ENCODE peak calls at places on chromosomes 12 and 14, in five cellular contexts. C, U, L, Y and E are unnamed samples. For H3K36me3, the result is how much of the 10 kb centered on the place peaks cover.

GRCh38 chr14:58977366-58977765 is 211.1 kb upstream of the DAAM1 start:
- DNase-seq in C (no peak), U (peak), L (no peak), Y (no peak), E (no peak)

GRCh38 chr14:58832010-58832409 is 194.2 kb downstream of the DACT1 start:
- DNase-seq in C (no peak), U (no peak), L (no peak), Y (no peak), E (no peak)

GRCh38 chr12:5203274-5203673 is 159.6 kb downstream of the KCNA5 start:
- DNase-seq in C (no peak), U (no peak), L (no peak), Y (no peak), E (no peak)

GRCh38 chr12:4701383-4701782 is 18.8 kb upstream of the GALNT8 start:
- DNase-seq in C (no peak), U (no peak), L (peak), Y (peak), E (no peak)

GRCh38 chr12:104702565-104703139 is 245.9 kb downstream of the CHST11 start:
- DNase-seq in C (peak), U (peak), L (peak), Y (peak), E (no peak)

GRCh38 chr12:5428332-5429221 is 3.3 kb upstream of the NTF3 start:
- DNase-seq in C (no peak), U (peak), L (no peak), Y (no peak), E (no peak)

GRCh38 chr14:70995671-70996070 is 88.4 kb downstream of the PCNX1 start:
- DNase-seq in C (no peak), U (no peak), L (no peak), Y (no peak), E (no peak)

GRCh38 chr12:28954333-28954732 is 194.7 kb upstream of the FAR2 start:
- DNase-seq in C (no peak), U (peak), L (no peak), Y (no peak), E (no peak)

GRCh38 chr12:49983892-49984291 is 11.1 kb downstream of the AQP6 start:
- DNase-seq in C (no peak), U (peak), L (no peak), Y (no peak), E (no peak)

GRCh38 chr12:104057771-104058197 is 6.5 kb upstream of the HCFC2 start:
- DNase-seq in C (no peak), U (no peak), L (no peak), Y (no peak), E (no peak)

DNA sequence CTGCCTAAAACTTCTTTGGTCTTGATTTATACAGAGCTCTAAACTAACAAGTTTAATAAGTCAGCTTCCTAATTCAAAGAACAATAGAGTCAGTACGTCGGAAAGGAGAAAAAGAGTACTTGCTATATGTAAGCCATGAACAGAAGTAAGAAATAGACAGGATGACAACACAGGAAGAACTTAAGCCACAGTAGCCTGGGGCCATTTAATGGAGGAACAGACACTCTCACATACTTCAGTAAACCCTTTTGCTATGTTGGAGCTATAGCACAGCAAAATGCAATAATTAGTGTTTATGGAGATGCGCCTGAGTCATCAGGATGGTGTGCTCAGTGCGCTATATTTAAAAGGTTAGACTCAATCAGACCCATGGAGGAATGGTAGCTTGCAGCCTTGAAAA is 61.0 kb downstream of the SRGAP1 start:
- DNase-seq in C (no peak), U (no peak), L (no peak), Y (no peak), E (no peak)
- H3K36me3 ChIP-seq in C (under half), U (under half), L (under half), Y (under half), E (under half)

DNA sequence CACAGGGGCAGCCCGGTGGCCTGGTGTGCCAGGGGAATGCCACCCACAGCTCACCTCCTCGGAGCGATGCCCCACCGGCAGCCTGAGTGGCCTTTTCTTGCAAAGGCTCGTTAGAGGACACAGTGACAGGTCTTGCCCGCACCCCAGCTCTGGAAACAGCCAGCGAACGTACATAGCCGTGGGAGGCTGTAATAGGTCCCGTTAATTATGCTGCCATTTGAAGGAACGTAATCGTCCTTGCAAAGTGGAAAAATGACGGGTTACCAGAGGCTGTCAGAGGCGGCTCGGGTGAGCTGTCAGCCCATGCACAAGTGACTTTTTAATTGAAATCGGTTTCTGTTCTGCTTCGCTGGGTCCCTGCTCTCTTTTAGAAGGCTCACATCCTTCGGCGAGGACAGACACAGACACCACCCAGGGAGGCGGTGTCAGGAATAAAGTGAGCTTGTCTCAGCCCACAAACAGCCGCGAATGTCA is 77.3 kb upstream of the RFLNA start:
- DNase-seq in C (no peak), U (peak), L (no peak), Y (no peak), E (peak)
- H3K4me3 ChIP-seq in C (no peak), U (peak), L (peak), Y (no peak), E (no peak)

DNA sequence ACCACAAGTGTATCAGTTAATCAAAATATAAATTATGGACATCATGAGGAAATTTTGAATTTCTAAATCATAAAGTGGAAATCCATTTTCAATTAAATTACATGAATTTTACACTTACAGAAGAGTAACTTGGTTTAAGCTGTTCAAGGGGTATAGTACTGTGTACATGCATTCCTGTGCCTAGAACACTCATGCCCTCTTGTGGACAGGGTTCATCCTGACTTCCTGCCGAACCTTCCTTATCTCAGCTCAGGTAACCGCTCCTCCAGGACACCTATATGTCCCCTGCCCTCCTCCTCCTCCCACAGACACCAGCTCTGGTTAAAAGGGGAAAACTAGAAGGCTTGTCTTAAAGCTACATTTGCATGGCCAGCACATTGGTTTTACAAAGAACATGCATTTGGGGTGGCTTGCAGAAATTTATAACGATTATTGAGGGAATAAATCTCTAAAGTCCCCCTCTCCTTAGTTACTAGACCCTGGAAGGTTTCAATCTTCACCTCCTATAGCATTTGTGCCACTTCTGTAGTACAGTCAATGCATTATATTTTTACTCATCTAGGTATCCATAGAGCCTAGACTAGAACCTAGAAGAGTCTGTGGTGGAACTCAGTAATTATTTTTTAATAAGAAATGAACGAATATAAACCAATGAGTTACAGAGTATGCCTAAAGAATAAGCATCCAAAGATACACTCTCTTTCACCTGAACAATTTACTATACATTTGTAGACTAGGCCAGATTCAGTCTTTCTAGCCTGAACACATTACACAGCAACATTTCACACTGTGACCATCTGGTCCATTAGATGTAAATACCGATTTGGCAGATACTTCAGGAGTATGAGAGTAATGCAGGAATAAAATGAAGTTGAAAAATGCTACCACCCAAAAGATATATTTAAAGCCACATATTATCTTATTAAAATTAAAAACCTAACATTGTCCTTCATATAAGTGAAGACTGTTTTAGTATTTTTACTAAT is 345.6 kb downstream of the PAWR start:
- DNase-seq in C (no peak), U (peak), L (no peak), Y (no peak), E (peak)
- TF ChIP-seq CTCF in C (no peak), U (peak), L (peak), Y (peak), E (peak)

DNA sequence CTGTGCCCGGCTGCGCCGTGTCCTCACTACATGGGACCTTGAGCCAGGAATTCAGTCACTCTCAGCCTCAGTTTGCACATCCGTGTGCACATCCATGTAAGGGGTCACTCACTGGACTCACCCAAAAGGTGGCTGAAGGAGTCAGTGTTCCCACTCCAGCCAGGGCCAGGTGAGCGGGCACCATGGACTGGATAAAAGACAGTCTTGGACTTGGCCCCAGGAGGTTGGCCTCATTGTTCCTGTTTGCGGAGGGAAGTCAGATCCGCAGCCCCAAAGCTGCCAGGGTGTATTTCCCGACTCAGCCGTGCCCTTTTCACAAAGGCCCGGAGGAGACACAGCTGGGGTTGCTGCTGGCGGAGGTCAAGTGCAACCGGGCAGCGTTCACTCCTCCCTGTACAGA is 170.7 kb upstream of the MYL2 start:
- DNase-seq in C (no peak), U (no peak), L (no peak), Y (no peak), E (no peak)
- H3K36me3 ChIP-seq in C (under half), U (under half), L (under half), Y (under half), E (under half)

DNA sequence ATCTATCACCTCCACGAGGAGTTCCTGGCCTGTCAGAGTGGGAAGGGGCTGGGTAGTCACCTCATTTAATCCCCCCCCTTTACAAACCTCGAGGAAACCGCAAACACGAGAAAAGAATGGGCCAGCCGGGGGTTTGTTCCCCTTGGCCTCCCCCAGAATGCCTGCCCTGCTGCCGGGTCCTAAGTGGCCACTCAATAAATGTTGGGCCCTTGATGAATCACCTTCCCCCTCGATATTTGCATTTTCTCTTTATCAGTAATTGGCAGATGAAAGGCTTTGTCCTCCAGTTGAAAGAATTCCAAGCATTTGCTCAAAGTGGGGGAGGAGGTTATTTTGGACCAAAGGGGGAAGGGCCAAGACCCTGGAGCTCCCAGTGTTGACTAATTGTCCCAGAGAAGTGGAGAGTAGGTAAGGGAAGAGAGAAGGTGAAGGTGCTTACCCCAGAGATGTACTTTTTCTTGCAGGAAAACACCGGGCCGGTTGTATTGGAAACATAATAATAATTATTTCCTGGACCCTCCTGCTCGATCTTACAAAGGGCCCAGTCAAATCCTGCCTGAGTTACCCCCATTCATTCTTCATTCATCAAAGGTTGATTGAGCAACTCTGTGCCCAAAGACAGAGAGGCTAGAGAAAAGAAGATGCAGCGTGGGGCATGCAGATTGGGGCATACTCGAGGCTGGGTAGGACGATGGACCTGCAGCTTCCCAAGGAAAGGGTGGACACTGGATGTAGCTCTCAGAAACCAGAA is 1.9 kb upstream of the KDM2B start:
- DNase-seq in C (no peak), U (no peak), L (no peak), Y (no peak), E (peak)
- H3K4me3 ChIP-seq in C (no peak), U (no peak), L (peak), Y (no peak), E (no peak)

DNA sequence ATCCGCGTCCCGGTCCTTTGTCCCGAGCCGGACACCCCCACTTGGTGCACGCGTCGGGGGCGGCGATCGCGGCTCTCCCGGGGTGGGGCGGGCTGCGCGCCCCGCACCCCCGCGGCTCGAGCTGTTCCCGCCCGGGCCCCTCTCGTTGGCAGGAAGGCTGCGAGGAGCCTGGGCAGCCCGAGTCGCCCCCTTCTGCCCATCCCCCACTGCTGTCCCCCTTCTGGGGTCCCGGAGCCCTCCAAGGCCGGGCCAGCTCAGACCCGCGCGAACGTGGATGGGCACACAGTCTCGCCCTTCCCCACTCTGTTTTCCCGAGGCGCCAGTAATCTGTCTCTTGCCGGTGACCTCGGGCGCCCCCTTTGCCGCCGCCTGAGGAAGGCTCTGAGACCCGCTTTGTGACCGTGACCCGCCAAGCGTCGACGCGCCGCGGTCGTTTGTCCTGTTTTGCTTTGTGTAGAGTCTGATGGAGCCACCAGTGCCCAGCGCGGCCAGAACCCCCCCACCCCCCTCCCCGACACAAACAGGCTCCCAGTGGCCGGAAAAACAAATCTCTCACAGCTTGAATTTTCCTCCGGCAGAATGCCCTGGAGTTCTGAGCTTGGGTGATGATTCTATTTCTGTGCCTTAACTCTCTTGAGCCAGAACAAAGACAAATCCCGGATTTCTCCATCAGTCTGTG is 610 bp downstream of the C14orf132 start:
- DNase-seq in C (peak), U (no peak), L (peak), Y (no peak), E (peak)
- TF ChIP-seq CTCF in C (no peak), U (peak), L (no peak), Y (no peak), E (no peak)

DNA sequence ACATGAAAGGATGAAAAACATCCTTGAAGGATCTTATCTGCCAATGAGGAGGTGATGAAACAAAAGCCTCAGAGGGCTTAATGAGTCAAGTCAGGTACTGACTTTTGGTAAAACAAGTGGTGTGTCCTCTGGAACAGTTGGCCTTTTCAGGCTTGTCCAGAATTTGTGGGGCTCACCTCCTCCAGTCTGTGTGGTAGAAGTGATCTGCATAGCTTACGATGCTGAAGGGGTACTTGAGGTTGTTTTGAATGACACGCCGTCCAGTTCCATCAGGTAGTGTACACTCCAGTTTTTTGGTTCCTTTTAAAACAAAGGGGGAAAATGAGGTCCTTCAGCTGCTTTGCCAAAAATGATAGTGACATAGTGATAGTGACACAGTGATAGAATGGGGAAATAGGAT is 17.0 kb downstream of the RTRAF start:
- DNase-seq in C (no peak), U (no peak), L (no peak), Y (no peak), E (peak)
- H3K36me3 ChIP-seq in C (half or more), U (half or more), L (under half), Y (half or more), E (under half)

GRCh38 chr14:73741876-73742519 is 27.8 kb upstream of the PNMA1 start:
- DNase-seq in C (no peak), U (no peak), L (no peak), Y (no peak), E (no peak)

GRCh38 chr14:73739899-73740685 is 25.9 kb upstream of the PNMA1 start:
- DNase-seq in C (no peak), U (no peak), L (no peak), Y (peak), E (no peak)

GRCh38 chr14:73741386-73741875 is 27.2 kb upstream of the PNMA1 start:
- DNase-seq in C (peak), U (peak), L (peak), Y (peak), E (peak)

GRCh38 chr14:73739174-73739898 is 25.2 kb upstream of the PNMA1 start:
- DNase-seq in C (no peak), U (no peak), L (no peak), Y (peak), E (no peak)

GRCh38 chr14:73740921-73741326 is 26.7 kb upstream of the PNMA1 start:
- DNase-seq in C (peak), U (no peak), L (peak), Y (peak), E (peak)
- H3K4me3 ChIP-seq in C (peak), U (no peak), L (peak), Y (peak), E (no peak)